ENCODE peak calls at places on chromosomes 16 and 17, in ten cellular contexts. One of them, this sample, is unnamed.

GRCh38 chr17:8740486-8740885 is 4.2 kb downstream of the CCDC42 start:
- DNase-seq in psoas muscle: no peak
- DNase-seq in hypothalamus: no peak
- DNase-seq in NCI-H1436: no peak
- DNase-seq in ELF-1: peak
- DNase-seq in effector memory CD4-positive, alpha-beta T cell: peak
- DNase-seq in AG04450: no peak
- DNase-seq in osteoblast: no peak
- DNase-seq in ACHN: no peak
- DNase-seq in NCI-H510A: no peak
- DNase-seq in this sample: no peak

GRCh38 chr16:66681676-66682075 is 14.9 kb downstream of the CMTM4 start:
- DNase-seq in NCI-H510A: no peak
- DNase-seq in NCI-H1436: no peak
- DNase-seq in osteoblast: no peak
- DNase-seq in ACHN: no peak
- DNase-seq in AG04450: no peak
- DNase-seq in hypothalamus: no peak
- DNase-seq in ELF-1: no peak
- DNase-seq in effector memory CD4-positive, alpha-beta T cell: no peak
- DNase-seq in psoas muscle: no peak
- DNase-seq in this sample: no peak

GRCh38 chr16:13042291-13042690 is 140.9 kb downstream of the SHISA9 start:
- DNase-seq in AG04450: no peak
- DNase-seq in ACHN: no peak
- DNase-seq in NCI-H510A: no peak
- DNase-seq in effector memory CD4-positive, alpha-beta T cell: no peak
- DNase-seq in osteoblast: no peak
- DNase-seq in NCI-H1436: no peak
- DNase-seq in hypothalamus: no peak
- DNase-seq in ELF-1: no peak
- DNase-seq in psoas muscle: no peak
- DNase-seq in this sample: no peak

GRCh38 chr16:49608801-49609200 is 235.2 kb downstream of the C16orf78 start:
- DNase-seq in ACHN: peak
- DNase-seq in osteoblast: no peak
- DNase-seq in NCI-H1436: no peak
- DNase-seq in hypothalamus: no peak
- DNase-seq in psoas muscle: peak
- DNase-seq in AG04450: peak
- DNase-seq in ELF-1: peak
- DNase-seq in NCI-H510A: no peak
- DNase-seq in effector memory CD4-positive, alpha-beta T cell: no peak
- DNase-seq in this sample: peak

GRCh38 chr16:75262104-75262799 is 10.8 kb upstream of the BCAR1 start:
- DNase-seq in NCI-H510A: no peak
- DNase-seq in osteoblast: peak
- DNase-seq in effector memory CD4-positive, alpha-beta T cell: no peak
- DNase-seq in hypothalamus: no peak
- DNase-seq in NCI-H1436: no peak
- DNase-seq in ACHN: no peak
- DNase-seq in AG04450: no peak
- DNase-seq in ELF-1: no peak
- DNase-seq in psoas muscle: peak
- DNase-seq in this sample: no peak

GRCh38 chr17:9072626-9073339 is 51.5 kb downstream of the NTN1 start:
- DNase-seq in AG04450: no peak
- DNase-seq in osteoblast: no peak
- DNase-seq in ACHN: no peak
- DNase-seq in effector memory CD4-positive, alpha-beta T cell: no peak
- DNase-seq in hypothalamus: no peak
- DNase-seq in NCI-H1436: no peak
- DNase-seq in ELF-1: no peak
- DNase-seq in NCI-H510A: no peak
- DNase-seq in psoas muscle: peak
- DNase-seq in this sample: no peak

GRCh38 chr17:62757518-62757951 is 50.6 kb downstream of the MARCHF10 start:
- DNase-seq in psoas muscle: no peak
- DNase-seq in ACHN: no peak
- DNase-seq in osteoblast: no peak
- DNase-seq in effector memory CD4-positive, alpha-beta T cell: no peak
- DNase-seq in hypothalamus: no peak
- DNase-seq in NCI-H510A: no peak
- DNase-seq in AG04450: no peak
- DNase-seq in NCI-H1436: no peak
- DNase-seq in ELF-1: no peak
- DNase-seq in this sample: no peak

GRCh38 chr17:66826856-66827255 is 8.1 kb upstream of the CACNG5 start:
- DNase-seq in ELF-1: no peak
- DNase-seq in AG04450: no peak
- DNase-seq in NCI-H1436: no peak
- DNase-seq in hypothalamus: no peak
- DNase-seq in osteoblast: no peak
- DNase-seq in ACHN: no peak
- DNase-seq in effector memory CD4-positive, alpha-beta T cell: no peak
- DNase-seq in NCI-H510A: no peak
- DNase-seq in psoas muscle: no peak
- DNase-seq in this sample: no peak

GRCh38 chr17:57485916-57486315 is 229.6 kb downstream of the MSI2 start:
- DNase-seq in ELF-1: no peak
- DNase-seq in ACHN: no peak
- DNase-seq in osteoblast: no peak
- DNase-seq in NCI-H510A: no peak
- DNase-seq in AG04450: no peak
- DNase-seq in hypothalamus: no peak
- DNase-seq in NCI-H1436: no peak
- DNase-seq in psoas muscle: no peak
- DNase-seq in effector memory CD4-positive, alpha-beta T cell: no peak
- DNase-seq in this sample: no peak

GRCh38 chr17:50596191-50597037 is 35.9 kb downstream of the CACNA1G start:
- DNase-seq in osteoblast: no peak
- DNase-seq in ELF-1: peak
- DNase-seq in NCI-H1436: no peak
- DNase-seq in effector memory CD4-positive, alpha-beta T cell: no peak
- DNase-seq in NCI-H510A: peak
- DNase-seq in hypothalamus: no peak
- DNase-seq in psoas muscle: no peak
- DNase-seq in AG04450: no peak
- DNase-seq in ACHN: no peak
- DNase-seq in this sample: no peak

GRCh38 chr16:86256995-86257394 is 253.3 kb upstream of the FOXF1 start:
- DNase-seq in ELF-1: no peak
- DNase-seq in hypothalamus: no peak
- DNase-seq in psoas muscle: no peak
- DNase-seq in NCI-H1436: no peak
- DNase-seq in NCI-H510A: no peak
- DNase-seq in AG04450: no peak
- DNase-seq in osteoblast: no peak
- DNase-seq in effector memory CD4-positive, alpha-beta T cell: no peak
- DNase-seq in ACHN: no peak
- DNase-seq in this sample: no peak

GRCh38 chr17:16300554-16300953 is 52.7 kb downstream of the CENPV start:
- DNase-seq in osteoblast: no peak
- DNase-seq in NCI-H1436: no peak
- DNase-seq in AG04450: no peak
- DNase-seq in hypothalamus: no peak
- DNase-seq in psoas muscle: no peak
- DNase-seq in ACHN: no peak
- DNase-seq in ELF-1: no peak
- DNase-seq in effector memory CD4-positive, alpha-beta T cell: no peak
- DNase-seq in NCI-H510A: no peak
- DNase-seq in this sample: no peak

GRCh38 chr16:82192665-82193064 is 22.6 kb upstream of the MPHOSPH6 start:
- DNase-seq in NCI-H510A: no peak
- DNase-seq in osteoblast: peak
- DNase-seq in ACHN: no peak
- DNase-seq in psoas muscle: no peak
- DNase-seq in hypothalamus: no peak
- DNase-seq in effector memory CD4-positive, alpha-beta T cell: no peak
- DNase-seq in ELF-1: no peak
- DNase-seq in AG04450: peak
- DNase-seq in NCI-H1436: no peak
- DNase-seq in this sample: no peak

GRCh38 chr16:117381-118365 is 20.8 kb downstream of the NPRL3 start:
- DNase-seq in ELF-1: peak
- DNase-seq in hypothalamus: no peak
- DNase-seq in effector memory CD4-positive, alpha-beta T cell: peak
- DNase-seq in AG04450: no peak
- DNase-seq in NCI-H510A: peak
- DNase-seq in osteoblast: peak
- DNase-seq in psoas muscle: peak
- DNase-seq in ACHN: peak
- DNase-seq in NCI-H1436: peak
- DNase-seq in this sample: no peak

GRCh38 chr17:50103252-50103651 is 8.1 kb downstream of the PDK2 start:
- DNase-seq in NCI-H1436: no peak
- DNase-seq in ACHN: no peak
- DNase-seq in osteoblast: peak
- DNase-seq in psoas muscle: no peak
- DNase-seq in NCI-H510A: no peak
- DNase-seq in effector memory CD4-positive, alpha-beta T cell: no peak
- DNase-seq in AG04450: no peak
- DNase-seq in ELF-1: no peak
- DNase-seq in hypothalamus: no peak
- DNase-seq in this sample: no peak

GRCh38 chr17:34139996-34140395 is 115.1 kb upstream of the CCL2 start:
- DNase-seq in psoas muscle: no peak
- DNase-seq in hypothalamus: no peak
- DNase-seq in NCI-H1436: no peak
- DNase-seq in effector memory CD4-positive, alpha-beta T cell: no peak
- DNase-seq in NCI-H510A: no peak
- DNase-seq in AG04450: no peak
- DNase-seq in ELF-1: no peak
- DNase-seq in ACHN: no peak
- DNase-seq in osteoblast: no peak
- DNase-seq in this sample: no peak